ENCODE peak calls at places on chromosome 16, in eight cellular contexts. B is HS-5; Y is epithelial cell of esophagus; J is NCI-H446 treated with DMSO at 0.1 percent for 48 hours; P is NCI-H2081; L is stimulated activated CD8-positive, alpha-beta memory T cell treated with anti-CD3 and anti-CD28 coated beads, Interleukin-7, amount 100 ng/mL, for 1 hour; M is GOT3; D is lower leg skin. X is an unnamed sample.

GRCh38 chr16:31869511-31870201 is 4.0 kb upstream of the ZNF267 start:
- DNase-seq in B (peak; percentile 92), Y (peak; percentile 94), J (no peak), P (no peak), L (no peak), M (no peak), D (peak; percentile 82), X (no peak)

GRCh38 chr16:5903153-5903552 is 805.6 kb upstream of the EEF2KMT start:
- DNase-seq in B (no peak), Y (peak; percentile 88), J (no peak), P (no peak), L (no peak), M (no peak), D (no peak), X (no peak)

GRCh38 chr16:55474821-55475220 is 4.2 kb upstream of the MMP2 start:
- DNase-seq in B (no peak), Y (no peak), J (no peak), P (no peak), L (no peak), M (no peak), D (no peak), X (no peak)

GRCh38 chr16:71352466-71352865 is 6.1 kb upstream of the CALB2 start:
- DNase-seq in B (no peak), Y (no peak), J (no peak), P (no peak), L (no peak), M (no peak), D (no peak), X (no peak)

GRCh38 chr16:57949595-57950238 is 21.2 kb downstream of the CNGB1 start:
- DNase-seq in B (no peak), Y (no peak), J (no peak), P (no peak), L (no peak), M (no peak), D (no peak), X (no peak)

GRCh38 chr16:23803591-23804123 is 32.1 kb upstream of the PRKCB start:
- DNase-seq in B (no peak), Y (peak; percentile 55), J (no peak), P (peak; percentile 12), L (peak; percentile 35), M (no peak), D (peak; percentile 28), X (no peak)

GRCh38 chr16:86929149-86929871 is 351.0 kb downstream of the FOXL1 start:
- DNase-seq in B (no peak), Y (peak; percentile 73), J (no peak), P (no peak), L (no peak), M (no peak), D (no peak), X (no peak)

GRCh38 chr16:30353438-30354129 is 1.5 kb downstream of the CD2BP2 start:
- DNase-seq in B (no peak), Y (no peak), J (no peak), P (no peak), L (no peak), M (no peak), D (no peak), X (peak; percentile 67)

GRCh38 chr16:17850626-17851265 is 380.0 kb upstream of the XYLT1 start:
- DNase-seq in B (no peak), Y (no peak), J (no peak), P (no peak), L (no peak), M (no peak), D (no peak), X (no peak)

GRCh38 chr16:46817961-46818360 is 13.0 kb downstream of the C16orf87 start:
- DNase-seq in B (no peak), Y (no peak), J (no peak), P (no peak), L (no peak), M (no peak), D (no peak), X (no peak)

GRCh38 chr16:30006659-30007377 is 4.0 kb downstream of the DOC2A start:
- DNase-seq in B (no peak), Y (no peak), J (no peak), P (no peak), L (no peak), M (no peak), D (no peak), X (no peak)

GRCh38 chr16:72050769-72051464 is 3.4 kb upstream of the HP start:
- DNase-seq in B (peak; percentile 4), Y (peak; percentile 62), J (no peak), P (no peak), L (no peak), M (no peak), D (no peak), X (no peak)

GRCh38 chr16:12157510-12158093 is 181.1 kb downstream of the SNX29 start:
- DNase-seq in B (peak; percentile 77), Y (no peak), J (no peak), P (no peak), L (no peak), M (no peak), D (no peak), X (no peak)

GRCh38 chr16:48676836-48677235 is 66.9 kb upstream of the N4BP1 start:
- DNase-seq in B (no peak), Y (peak; percentile 64), J (no peak), P (no peak), L (no peak), M (no peak), D (no peak), X (no peak)

GRCh38 chr16:68450741-68451140 is 2.4 kb upstream of the SMPD3 start:
- DNase-seq in B (no peak), Y (peak; percentile 28), J (no peak), P (no peak), L (no peak), M (no peak), D (no peak), X (no peak)

GRCh38 chr16:86344881-86345280 is 165.4 kb upstream of the FOXF1 start:
- DNase-seq in B (no peak), Y (no peak), J (no peak), P (no peak), L (no peak), M (no peak), D (no peak), X (no peak)

GRCh38 chr16:31367875-31368274 is 12.9 kb downstream of the ITGAX start:
- DNase-seq in B (no peak), Y (no peak), J (no peak), P (no peak), L (no peak), M (no peak), D (no peak), X (no peak)

GRCh38 chr16:1262846-1263221 is 7.0 kb downstream of the TPSD1 start:
- DNase-seq in B (no peak), Y (no peak), J (no peak), P (no peak), L (no peak), M (no peak), D (no peak), X (no peak)

GRCh38 chr16:67226295-67226803 is 581 bp upstream of the TMEM208 start:
- DNase-seq in B (no peak), Y (no peak), J (no peak), P (no peak), L (no peak), M (no peak), D (no peak), X (no peak)

GRCh38 chr16:85607796-85608514 is 5.2 kb upstream of the GSE1 start:
- DNase-seq in B (no peak), Y (no peak), J (no peak), P (no peak), L (no peak), M (no peak), D (no peak), X (no peak)

GRCh38 chr16:77295896-77296295 is 96.7 kb downstream of the SYCE1L start:
- DNase-seq in B (no peak), Y (peak; percentile 41), J (no peak), P (no peak), L (no peak), M (no peak), D (no peak), X (no peak)

GRCh38 chr16:68452176-68452575 is 3.9 kb upstream of the SMPD3 start:
- DNase-seq in B (peak; percentile 34), Y (no peak), J (no peak), P (no peak), L (no peak), M (no peak), D (no peak), X (no peak)

GRCh38 chr16:6940968-6941367 is 391.7 kb upstream of the RBFOX1 start:
- DNase-seq in B (no peak), Y (no peak), J (no peak), P (no peak), L (no peak), M (no peak), D (no peak), X (no peak)

GRCh38 chr16:13064821-13065220 is 163.4 kb downstream of the SHISA9 start:
- DNase-seq in B (no peak), Y (no peak), J (no peak), P (no peak), L (no peak), M (no peak), D (no peak), X (no peak)

GRCh38 chr16:3214904-3215600 is 19.9 kb downstream of the ZNF200 start:
- DNase-seq in B (no peak), Y (no peak), J (no peak), P (no peak), L (no peak), M (no peak), D (no peak), X (no peak)